ENCODE peak calls at places on chromosomes 3 and 15, in six cellular contexts. One of them, this sample, is unnamed.

GRCh38 chr15:39781147-39781966 is 1.3 kb downstream of the FSIP1 start:
- DNase-seq in uterus: no peak
- DNase-seq in left lung: no peak
- DNase-seq in tibial nerve: no peak
- DNase-seq in heart left ventricle: no peak
- DNase-seq in thoracic aorta: no peak
- DNase-seq in this sample: no peak

GRCh38 chr15:89652666-89653065 is 2.6 kb downstream of the KIF7 start:
- DNase-seq in uterus: no peak
- DNase-seq in left lung: no peak
- DNase-seq in tibial nerve: no peak
- DNase-seq in heart left ventricle: no peak
- DNase-seq in thoracic aorta: no peak
- DNase-seq in this sample: no peak

GRCh38 chr3:127690106-127690505 is 17.4 kb downstream of the ABTB1 start:
- DNase-seq in uterus: no peak
- DNase-seq in left lung: peak
- DNase-seq in tibial nerve: no peak
- DNase-seq in heart left ventricle: peak
- DNase-seq in thoracic aorta: no peak
- DNase-seq in this sample: peak

GRCh38 chr3:131812433-131812832 is 222.4 kb downstream of the CPNE4 start:
- DNase-seq in uterus: no peak
- DNase-seq in left lung: no peak
- DNase-seq in tibial nerve: no peak
- DNase-seq in heart left ventricle: no peak
- DNase-seq in thoracic aorta: no peak
- DNase-seq in this sample: no peak

GRCh38 chr3:58411036-58411435 is 22.6 kb downstream of the PDHB start:
- DNase-seq in uterus: no peak
- DNase-seq in left lung: no peak
- DNase-seq in tibial nerve: no peak
- DNase-seq in heart left ventricle: no peak
- DNase-seq in thoracic aorta: no peak
- DNase-seq in this sample: no peak

GRCh38 chr3:149895339-149895738 is 75.4 kb downstream of the PFN2 start:
- DNase-seq in uterus: no peak
- DNase-seq in left lung: no peak
- DNase-seq in tibial nerve: no peak
- DNase-seq in heart left ventricle: no peak
- DNase-seq in thoracic aorta: no peak
- DNase-seq in this sample: no peak

GRCh38 chr15:31338879-31339557 is 12.4 kb downstream of the KLF13 start:
- DNase-seq in uterus: peak
- DNase-seq in left lung: no peak
- DNase-seq in tibial nerve: no peak
- DNase-seq in heart left ventricle: peak
- DNase-seq in thoracic aorta: peak
- DNase-seq in this sample: peak

GRCh38 chr3:46395210-46395661 is 11.6 kb downstream of the CCR5AS start:
- DNase-seq in uterus: no peak
- DNase-seq in left lung: no peak
- DNase-seq in tibial nerve: no peak
- DNase-seq in heart left ventricle: no peak
- DNase-seq in thoracic aorta: no peak
- DNase-seq in this sample: peak

GRCh38 chr3:65851827-65852226 is 186.9 kb downstream of the MAGI1 start:
- DNase-seq in uterus: no peak
- DNase-seq in left lung: no peak
- DNase-seq in tibial nerve: no peak
- DNase-seq in heart left ventricle: no peak
- DNase-seq in thoracic aorta: no peak
- DNase-seq in this sample: peak

GRCh38 chr15:68541743-68542142 is 37.0 kb upstream of the CORO2B start:
- DNase-seq in uterus: peak
- DNase-seq in left lung: no peak
- DNase-seq in tibial nerve: no peak
- DNase-seq in heart left ventricle: no peak
- DNase-seq in thoracic aorta: no peak
- DNase-seq in this sample: no peak

GRCh38 chr15:101176625-101177024 is 75.2 kb downstream of the CHSY1 start:
- DNase-seq in uterus: no peak
- DNase-seq in left lung: no peak
- DNase-seq in tibial nerve: no peak
- DNase-seq in heart left ventricle: no peak
- DNase-seq in thoracic aorta: no peak
- DNase-seq in this sample: peak

GRCh38 chr3:145058483-145058882 is 1086.9 kb downstream of the DIPK2A start:
- DNase-seq in uterus: no peak
- DNase-seq in left lung: no peak
- DNase-seq in tibial nerve: no peak
- DNase-seq in heart left ventricle: no peak
- DNase-seq in thoracic aorta: no peak
- DNase-seq in this sample: peak

GRCh38 chr3:12338595-12339546 is 50.0 kb downstream of the PPARG start:
- DNase-seq in uterus: no peak
- DNase-seq in left lung: no peak
- DNase-seq in tibial nerve: no peak
- DNase-seq in heart left ventricle: no peak
- DNase-seq in thoracic aorta: no peak
- DNase-seq in this sample: no peak

GRCh38 chr3:67529337-67529736 is 125.1 kb downstream of the SUCLG2 start:
- DNase-seq in uterus: no peak
- DNase-seq in left lung: no peak
- DNase-seq in tibial nerve: no peak
- DNase-seq in heart left ventricle: no peak
- DNase-seq in thoracic aorta: no peak
- DNase-seq in this sample: no peak

GRCh38 chr15:44537728-44538240 is 837 bp downstream of the EIF3J start:
- DNase-seq in uterus: no peak
- DNase-seq in left lung: no peak
- DNase-seq in tibial nerve: no peak
- DNase-seq in heart left ventricle: no peak
- DNase-seq in thoracic aorta: no peak
- DNase-seq in this sample: peak

GRCh38 chr3:30664449-30664848 is 58.0 kb downstream of the TGFBR2 start:
- DNase-seq in uterus: no peak
- DNase-seq in left lung: no peak
- DNase-seq in tibial nerve: no peak
- DNase-seq in heart left ventricle: no peak
- DNase-seq in thoracic aorta: no peak
- DNase-seq in this sample: no peak

GRCh38 chr3:156776046-156776445 is 50.1 kb upstream of the LEKR1 start:
- DNase-seq in uterus: no peak
- DNase-seq in left lung: no peak
- DNase-seq in tibial nerve: no peak
- DNase-seq in heart left ventricle: no peak
- DNase-seq in thoracic aorta: no peak
- DNase-seq in this sample: no peak

GRCh38 chr3:142022381-142022780 is 127.0 kb downstream of the TFDP2 start:
- DNase-seq in uterus: no peak
- DNase-seq in left lung: no peak
- DNase-seq in tibial nerve: no peak
- DNase-seq in heart left ventricle: no peak
- DNase-seq in thoracic aorta: no peak
- DNase-seq in this sample: peak

GRCh38 chr3:37862219-37862711 is 585 bp downstream of the CTDSPL start:
- DNase-seq in uterus: peak
- DNase-seq in left lung: peak
- DNase-seq in tibial nerve: no peak
- DNase-seq in heart left ventricle: peak
- DNase-seq in thoracic aorta: no peak
- DNase-seq in this sample: peak

GRCh38 chr3:110806924-110807323 is 264.7 kb upstream of the NECTIN3 start:
- DNase-seq in uterus: no peak
- DNase-seq in left lung: no peak
- DNase-seq in tibial nerve: no peak
- DNase-seq in heart left ventricle: no peak
- DNase-seq in thoracic aorta: no peak
- DNase-seq in this sample: no peak

GRCh38 chr15:58770857-58771620 is at the start of gene MINDY2:
- DNase-seq in uterus: peak
- DNase-seq in left lung: peak
- DNase-seq in tibial nerve: peak
- DNase-seq in heart left ventricle: peak
- DNase-seq in thoracic aorta: peak
- DNase-seq in this sample: peak
- TF ChIP-seq CTCF in uterus: peak
- TF ChIP-seq CTCF in left lung: no peak
- TF ChIP-seq CTCF in tibial nerve: peak
- TF ChIP-seq CTCF in heart left ventricle: peak
- TF ChIP-seq CTCF in thoracic aorta: no peak
- TF ChIP-seq CTCF in this sample: no peak

DNA sequence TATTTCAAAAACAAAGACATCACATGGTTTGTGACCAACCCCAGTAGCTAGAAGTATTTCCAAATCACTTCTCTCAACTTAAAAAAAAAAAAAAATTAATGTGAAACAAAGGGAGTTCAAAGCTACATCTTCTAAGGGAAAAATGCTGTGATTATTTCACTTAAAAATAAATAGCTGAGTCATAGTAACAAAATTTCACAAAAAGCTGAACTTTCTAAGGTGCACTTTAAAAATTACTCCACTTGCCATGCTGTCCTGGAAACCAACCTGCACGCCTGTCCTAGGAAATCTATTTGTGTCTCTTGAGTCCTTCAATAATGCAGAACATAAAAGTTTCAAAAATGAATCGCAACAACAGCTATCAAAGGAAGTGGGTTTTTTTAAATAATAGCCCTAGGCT is 1.8 kb downstream of the ACAP2 start:
- DNase-seq in uterus: no peak
- DNase-seq in left lung: no peak
- DNase-seq in tibial nerve: no peak
- DNase-seq in heart left ventricle: no peak
- DNase-seq in thoracic aorta: no peak
- DNase-seq in this sample: peak
- H3K4me3 ChIP-seq in uterus: peak
- H3K4me3 ChIP-seq in left lung: peak
- H3K4me3 ChIP-seq in tibial nerve: peak
- H3K4me3 ChIP-seq in heart left ventricle: peak
- H3K4me3 ChIP-seq in thoracic aorta: peak
- H3K4me3 ChIP-seq in this sample: peak

DNA sequence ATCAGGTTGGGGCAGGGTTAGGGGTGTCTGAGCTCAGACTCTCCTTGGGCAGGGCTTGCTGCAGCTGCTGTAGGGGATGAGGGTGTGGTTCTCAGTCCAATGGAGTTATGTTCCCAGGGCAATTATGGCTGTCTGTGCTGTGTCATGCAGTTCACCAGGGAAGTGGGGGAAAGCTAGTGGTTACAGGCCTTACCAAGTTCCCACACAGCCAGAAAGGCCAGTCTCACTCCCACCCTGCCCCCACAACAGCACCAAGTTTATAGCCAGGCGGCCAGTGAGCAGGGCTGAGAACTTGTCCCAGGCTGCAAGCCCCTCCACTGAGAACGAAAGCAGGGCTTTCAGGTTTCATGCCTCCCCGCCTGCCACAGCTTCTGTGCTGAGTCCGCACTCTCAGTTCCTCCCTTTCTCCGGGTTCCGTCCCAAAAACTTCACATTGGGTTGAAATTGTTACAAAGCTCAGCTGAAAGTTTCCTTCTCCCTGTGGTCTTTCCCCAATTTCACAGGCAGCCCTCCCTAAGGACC is 19.6 kb upstream of the CPOX start:
- DNase-seq in uterus: no peak
- DNase-seq in left lung: no peak
- DNase-seq in tibial nerve: no peak
- DNase-seq in heart left ventricle: no peak
- DNase-seq in thoracic aorta: no peak
- DNase-seq in this sample: no peak
- TF ChIP-seq CTCF in uterus: no peak
- TF ChIP-seq CTCF in left lung: no peak
- TF ChIP-seq CTCF in tibial nerve: no peak
- TF ChIP-seq CTCF in heart left ventricle: no peak
- TF ChIP-seq CTCF in thoracic aorta: no peak
- TF ChIP-seq CTCF in this sample: no peak

DNA sequence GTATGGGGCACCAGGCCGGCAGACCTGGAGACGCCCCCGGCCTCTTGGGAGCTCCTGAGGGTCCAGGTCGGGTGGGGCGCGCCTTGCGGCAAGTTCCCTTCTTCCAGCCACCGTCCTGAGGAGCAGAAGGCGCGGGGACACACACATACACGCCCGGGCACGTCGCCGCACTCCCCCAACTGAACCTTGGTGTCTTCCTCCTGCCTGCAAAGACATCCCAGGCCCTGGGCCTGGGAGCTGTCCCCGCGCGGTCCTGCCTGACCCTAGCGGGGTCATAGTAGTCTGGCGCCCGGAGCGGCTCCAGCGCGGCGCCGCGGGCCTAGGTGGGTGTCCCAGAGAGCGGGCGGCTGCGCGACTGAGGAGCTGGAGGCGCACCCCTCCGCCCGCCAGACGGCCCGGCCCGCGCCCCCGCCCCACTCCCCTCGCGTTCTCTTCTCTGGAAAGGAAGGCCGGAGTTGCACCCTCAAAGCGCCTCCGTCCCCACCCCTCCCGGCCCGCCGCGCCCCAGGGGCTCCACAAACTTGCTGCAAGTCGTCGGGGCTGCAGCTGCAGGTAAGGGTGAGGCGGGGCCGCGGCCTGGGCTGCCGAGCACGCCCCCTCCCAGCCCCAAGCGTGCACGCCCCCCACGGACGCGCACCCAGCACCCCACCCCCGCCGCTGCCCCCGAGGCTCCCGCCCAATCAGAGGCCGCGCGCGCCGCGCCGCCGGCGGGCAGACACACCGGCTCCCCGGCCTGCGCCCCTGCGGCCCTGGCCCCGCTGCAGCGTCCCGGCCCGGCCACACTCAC is 186.0 kb upstream of the LINGO1 start:
- DNase-seq in uterus: no peak
- DNase-seq in left lung: no peak
- DNase-seq in tibial nerve: no peak
- DNase-seq in heart left ventricle: no peak
- DNase-seq in thoracic aorta: no peak
- DNase-seq in this sample: no peak
- H3K4me3 ChIP-seq in uterus: no peak
- H3K4me3 ChIP-seq in left lung: no peak
- H3K4me3 ChIP-seq in tibial nerve: no peak
- H3K4me3 ChIP-seq in heart left ventricle: peak
- H3K4me3 ChIP-seq in thoracic aorta: peak
- H3K4me3 ChIP-seq in this sample: no peak